ENCODE peak calls at places on chromosomes 5 and 9, in six cellular contexts. One of them, this sample, is unnamed.

GRCh38 chr9:116154334-116154975 is 864 bp downstream of the PAPPA start:
- DNase-seq in Calu3: no peak
- DNase-seq in lower lobe of right lung: no peak
- DNase-seq in GM12865: no peak
- DNase-seq in left ventricle myocardium inferior: peak; percentile 22
- DNase-seq in lower leg skin: no peak
- DNase-seq in this sample: peak; percentile 70

GRCh38 chr5:59460368-59461153 is 433.0 kb downstream of the PDE4D start:
- DNase-seq in left ventricle myocardium inferior: no peak
- DNase-seq in lower leg skin: no peak
- DNase-seq in GM12865: no peak
- DNase-seq in Calu3: no peak
- DNase-seq in lower lobe of right lung: no peak
- DNase-seq in this sample: no peak

GRCh38 chr9:89430995-89431394 is 66.9 kb downstream of the SEMA4D start:
- DNase-seq in lower leg skin: no peak
- DNase-seq in left ventricle myocardium inferior: no peak
- DNase-seq in lower lobe of right lung: no peak
- DNase-seq in GM12865: no peak
- DNase-seq in Calu3: no peak
- DNase-seq in this sample: no peak

GRCh38 chr5:173829826-173830225 is 58.3 kb upstream of the CPEB4 start:
- DNase-seq in lower leg skin: no peak
- DNase-seq in lower lobe of right lung: no peak
- DNase-seq in Calu3: no peak
- DNase-seq in left ventricle myocardium inferior: no peak
- DNase-seq in GM12865: peak; percentile 45
- DNase-seq in this sample: no peak

GRCh38 chr5:138981131-138981530 is 106.0 kb upstream of the LRRTM2 start:
- DNase-seq in left ventricle myocardium inferior: no peak
- DNase-seq in Calu3: no peak
- DNase-seq in GM12865: no peak
- DNase-seq in lower leg skin: no peak
- DNase-seq in lower lobe of right lung: no peak
- DNase-seq in this sample: no peak

GRCh38 chr9:19769213-19769612 is 19.6 kb downstream of the SLC24A2 start:
- DNase-seq in lower lobe of right lung: no peak
- DNase-seq in left ventricle myocardium inferior: no peak
- DNase-seq in lower leg skin: no peak
- DNase-seq in GM12865: no peak
- DNase-seq in Calu3: peak; percentile 1
- DNase-seq in this sample: no peak

GRCh38 chr5:1514027-1514818 is 9.5 kb downstream of the LPCAT1 start:
- DNase-seq in GM12865: no peak
- DNase-seq in Calu3: no peak
- DNase-seq in left ventricle myocardium inferior: peak; percentile 7
- DNase-seq in lower lobe of right lung: no peak
- DNase-seq in lower leg skin: no peak
- DNase-seq in this sample: peak; percentile 67

GRCh38 chr9:122642226-122642625 is 15.2 kb downstream of the OR1B1 start:
- DNase-seq in GM12865: peak; percentile 2
- DNase-seq in lower lobe of right lung: no peak
- DNase-seq in Calu3: no peak
- DNase-seq in left ventricle myocardium inferior: no peak
- DNase-seq in lower leg skin: no peak
- DNase-seq in this sample: no peak

GRCh38 chr9:93302586-93303257 is 118.8 kb downstream of the WNK2 start:
- DNase-seq in lower leg skin: no peak
- DNase-seq in Calu3: peak; percentile 60
- DNase-seq in GM12865: peak; percentile 75
- DNase-seq in lower lobe of right lung: peak; percentile 73
- DNase-seq in left ventricle myocardium inferior: no peak
- DNase-seq in this sample: peak; percentile 65

GRCh38 chr5:65066385-65066784 is 297.7 kb downstream of the CWC27 start:
- DNase-seq in lower leg skin: peak; percentile 22
- DNase-seq in left ventricle myocardium inferior: no peak
- DNase-seq in lower lobe of right lung: peak; percentile 62
- DNase-seq in Calu3: no peak
- DNase-seq in GM12865: peak; percentile 84
- DNase-seq in this sample: no peak

GRCh38 chr9:70205366-70206020 is 53.3 kb upstream of the SMC5 start:
- DNase-seq in left ventricle myocardium inferior: no peak
- DNase-seq in Calu3: no peak
- DNase-seq in lower leg skin: no peak
- DNase-seq in lower lobe of right lung: no peak
- DNase-seq in GM12865: no peak
- DNase-seq in this sample: no peak

DNA sequence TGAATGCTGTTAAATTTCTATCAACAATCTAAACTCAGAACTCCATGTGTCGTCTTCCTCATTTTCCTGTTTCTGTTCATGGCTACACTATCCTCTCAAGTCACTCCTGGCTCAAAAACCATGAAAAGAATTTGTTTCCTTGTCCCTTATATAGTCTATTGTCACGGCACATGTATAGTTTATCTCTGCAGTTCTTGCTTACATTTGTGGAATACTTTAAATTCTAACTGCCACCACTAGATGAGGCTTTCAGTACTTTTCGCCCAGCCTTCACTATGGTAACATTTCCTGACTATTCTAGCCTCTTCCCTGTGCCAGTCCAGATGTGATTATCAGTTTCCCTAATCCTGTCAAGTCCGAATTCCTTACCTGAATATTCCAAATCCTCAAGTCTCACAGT is 34.6 kb downstream of the PKD2L2 start:
- DNase-seq in lower lobe of right lung: no peak
- DNase-seq in left ventricle myocardium inferior: no peak
- DNase-seq in lower leg skin: no peak
- DNase-seq in Calu3: no peak
- DNase-seq in GM12865: no peak
- DNase-seq in this sample: no peak
- TF ChIP-seq CTCF in lower lobe of right lung: no peak
- TF ChIP-seq CTCF in left ventricle myocardium inferior: no peak
- TF ChIP-seq CTCF in lower leg skin: no peak
- TF ChIP-seq CTCF in Calu3: no peak
- TF ChIP-seq CTCF in GM12865: no peak
- TF ChIP-seq CTCF in this sample: no peak

DNA sequence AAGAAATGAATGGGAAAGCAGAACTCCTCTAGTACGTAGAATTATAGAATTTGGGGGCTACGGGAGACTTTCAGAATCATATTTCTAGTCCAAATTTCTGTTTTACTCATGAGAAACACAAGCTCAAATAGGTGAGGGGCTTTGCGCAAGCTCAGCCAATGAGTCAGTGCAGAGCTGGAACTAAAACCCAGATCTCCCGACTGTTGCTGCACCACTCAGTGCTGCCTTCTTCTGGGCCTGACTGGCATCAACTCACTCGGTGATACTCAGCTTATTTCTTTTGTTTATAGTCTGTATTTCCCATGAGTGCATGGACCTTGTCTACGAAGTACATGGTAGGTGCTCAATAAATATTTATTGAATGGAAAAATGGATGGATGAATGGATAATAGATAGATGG is 280.2 kb downstream of the CDK5RAP2 start:
- DNase-seq in Calu3: no peak
- DNase-seq in lower leg skin: no peak
- DNase-seq in GM12865: no peak
- DNase-seq in lower lobe of right lung: no peak
- DNase-seq in left ventricle myocardium inferior: no peak
- DNase-seq in this sample: no peak
- TF ChIP-seq CTCF in Calu3: no peak
- TF ChIP-seq CTCF in lower leg skin: no peak
- TF ChIP-seq CTCF in GM12865: no peak
- TF ChIP-seq CTCF in lower lobe of right lung: no peak
- TF ChIP-seq CTCF in left ventricle myocardium inferior: no peak
- TF ChIP-seq CTCF in this sample: peak; percentile 15

GRCh38 chr5:97422678-97423077 is 239.6 kb upstream of the RIOK2 start:
- DNase-seq in lower leg skin: no peak
- DNase-seq in left ventricle myocardium inferior: no peak
- DNase-seq in GM12865: no peak
- DNase-seq in lower lobe of right lung: no peak
- DNase-seq in Calu3: no peak
- DNase-seq in this sample: no peak

GRCh38 chr5:97427235-97427634 is 244.2 kb upstream of the RIOK2 start:
- DNase-seq in left ventricle myocardium inferior: no peak
- DNase-seq in lower lobe of right lung: no peak
- DNase-seq in Calu3: no peak
- DNase-seq in GM12865: no peak
- DNase-seq in lower leg skin: no peak
- DNase-seq in this sample: no peak

GRCh38 chr5:97420646-97421045 is 237.6 kb upstream of the RIOK2 start:
- DNase-seq in lower lobe of right lung: no peak
- DNase-seq in left ventricle myocardium inferior: no peak
- DNase-seq in lower leg skin: no peak
- DNase-seq in Calu3: no peak
- DNase-seq in GM12865: no peak
- DNase-seq in this sample: no peak

GRCh38 chr5:97425511-97425910 is 242.5 kb upstream of the RIOK2 start:
- DNase-seq in Calu3: no peak
- DNase-seq in lower leg skin: no peak
- DNase-seq in left ventricle myocardium inferior: no peak
- DNase-seq in lower lobe of right lung: no peak
- DNase-seq in GM12865: peak; percentile 25
- DNase-seq in this sample: no peak
- TF ChIP-seq CTCF in Calu3: no peak
- TF ChIP-seq CTCF in lower leg skin: no peak
- TF ChIP-seq CTCF in left ventricle myocardium inferior: peak; percentile 35
- TF ChIP-seq CTCF in lower lobe of right lung: no peak
- TF ChIP-seq CTCF in GM12865: peak; percentile 39
- TF ChIP-seq CTCF in this sample: peak; percentile 59

DNA sequence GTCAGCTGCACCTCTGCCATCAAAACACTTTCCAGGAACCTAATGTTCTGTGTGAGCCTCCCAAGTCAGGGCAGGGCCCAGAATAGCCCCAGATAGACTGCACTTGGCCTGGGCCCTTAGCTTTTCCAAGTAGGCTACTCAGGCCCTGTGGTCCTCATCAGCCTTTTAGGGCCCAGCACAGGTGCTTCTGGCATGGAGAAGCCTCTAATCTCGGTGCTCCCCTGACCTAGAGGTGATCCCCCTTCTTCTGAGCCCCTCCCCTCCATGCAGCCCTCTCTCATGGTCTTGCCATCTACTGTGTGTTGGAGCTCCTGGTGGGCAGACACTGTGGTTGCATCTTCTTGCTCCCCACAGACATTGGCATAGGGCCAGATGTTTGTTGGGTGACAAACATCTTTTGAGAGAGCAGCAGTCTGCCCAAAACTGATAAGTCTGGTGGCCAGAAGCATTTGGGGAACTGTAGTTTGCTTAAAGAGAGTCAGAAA is 28.1 kb downstream of the FRMPD1 start:
- DNase-seq in Calu3: no peak
- DNase-seq in lower leg skin: no peak
- DNase-seq in left ventricle myocardium inferior: no peak
- DNase-seq in GM12865: peak; percentile 29
- DNase-seq in lower lobe of right lung: no peak
- DNase-seq in this sample: no peak
- TF ChIP-seq CTCF in Calu3: no peak
- TF ChIP-seq CTCF in lower leg skin: no peak
- TF ChIP-seq CTCF in left ventricle myocardium inferior: peak; percentile 9
- TF ChIP-seq CTCF in GM12865: no peak
- TF ChIP-seq CTCF in lower lobe of right lung: no peak
- TF ChIP-seq CTCF in this sample: no peak

GRCh38 chr5:170746952-170747340 is 36.6 kb upstream of the GABRP start:
- DNase-seq in lower leg skin: no peak
- DNase-seq in GM12865: no peak
- DNase-seq in left ventricle myocardium inferior: no peak
- DNase-seq in Calu3: no peak
- DNase-seq in lower lobe of right lung: no peak
- DNase-seq in this sample: peak; percentile 37
- TF ChIP-seq CTCF in lower leg skin: no peak
- TF ChIP-seq CTCF in GM12865: no peak
- TF ChIP-seq CTCF in left ventricle myocardium inferior: no peak
- TF ChIP-seq CTCF in Calu3: no peak
- TF ChIP-seq CTCF in lower lobe of right lung: no peak
- TF ChIP-seq CTCF in this sample: no peak

DNA sequence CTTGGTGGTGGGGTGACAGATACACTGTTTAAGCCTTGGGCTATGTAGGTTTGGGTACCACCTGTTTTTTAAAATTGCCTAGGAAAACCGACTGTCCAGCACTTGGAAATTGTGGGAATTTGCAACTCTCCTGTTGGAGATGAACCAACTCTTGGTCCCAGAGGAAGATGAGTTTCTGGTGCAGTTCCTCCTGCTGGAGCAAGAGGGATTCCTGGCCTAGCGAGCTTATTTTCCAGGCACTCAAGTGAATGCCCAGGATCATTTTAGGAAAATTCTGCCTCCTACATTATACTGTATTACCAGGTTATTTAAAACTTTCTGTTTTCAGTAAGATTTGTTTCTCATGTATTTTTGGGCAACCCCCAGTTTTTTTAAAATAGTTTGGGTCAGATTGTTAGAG is 33.7 kb downstream of the AP3S1 start:
- DNase-seq in Calu3: no peak
- DNase-seq in GM12865: no peak
- DNase-seq in lower lobe of right lung: no peak
- DNase-seq in lower leg skin: no peak
- DNase-seq in left ventricle myocardium inferior: no peak
- DNase-seq in this sample: no peak
- TF ChIP-seq CTCF in Calu3: no peak
- TF ChIP-seq CTCF in GM12865: no peak
- TF ChIP-seq CTCF in lower lobe of right lung: no peak
- TF ChIP-seq CTCF in lower leg skin: no peak
- TF ChIP-seq CTCF in left ventricle myocardium inferior: peak; percentile 36
- TF ChIP-seq CTCF in this sample: no peak

GRCh38 chr5:143052967-143053682 is 282.9 kb downstream of the ARHGAP26 start:
- DNase-seq in lower lobe of right lung: no peak
- DNase-seq in GM12865: peak; percentile 53
- DNase-seq in lower leg skin: no peak
- DNase-seq in left ventricle myocardium inferior: no peak
- DNase-seq in Calu3: no peak
- DNase-seq in this sample: no peak
- TF ChIP-seq CTCF in lower lobe of right lung: no peak
- TF ChIP-seq CTCF in GM12865: no peak
- TF ChIP-seq CTCF in lower leg skin: no peak
- TF ChIP-seq CTCF in left ventricle myocardium inferior: no peak
- TF ChIP-seq CTCF in Calu3: no peak
- TF ChIP-seq CTCF in this sample: no peak

This sample was measured in type B pancreatic cell.